ENCODE peak calls at places on chromosomes 11 and 22, in ten cellular contexts. L is fibroblast of mammary gland; H is hypothalamus; I is activated CD8-positive, alpha-beta memory T cell treated with anti-CD3 and anti-CD28 coated beads for 48 hours; Q is activated CD4-positive, CD25-positive, alpha-beta regulatory T cell treated with anti-CD3 and anti-CD28 coated beads, Interleukin-2, amount 50 U/mL, for 16 hours; T is stomach; J is cardiac muscle cell; W is ELR; V is activated CD4-positive, alpha-beta T cell treated with anti-CD3 and anti-CD28 coated beads, Interleukin-2, amount 10 ng/mL, durations not matched to agents 7 days and 5 days; X is heart left ventricle. G is an unnamed sample.

GRCh38 chr11:79906189-79906588 is 465.4 kb upstream of the TENM4 start:
- DNase-seq in L (no peak), H (no peak), I (no peak), Q (no peak), T (no peak), J (no peak), W (no peak), V (no peak), X (no peak), G (no peak)

GRCh38 chr11:128390246-128390645 is 197.1 kb downstream of the ETS1 start:
- DNase-seq in L (no peak), H (no peak), I (no peak), Q (no peak), T (no peak), J (no peak), W (no peak), V (no peak), X (no peak), G (no peak)

GRCh38 chr22:23722168-23722567 is 28.7 kb downstream of the ZNF70 start:
- DNase-seq in L (no peak), H (no peak), I (no peak), Q (no peak), T (no peak), J (no peak), W (no peak), V (no peak), X (no peak), G (no peak)

GRCh38 chr11:87203907-87204602 is 166.3 kb downstream of the TMEM135 start:
- DNase-seq in L (no peak), H (no peak), I (no peak), Q (no peak), T (no peak), J (no peak), W (no peak), V (no peak), X (no peak), G (no peak)

GRCh38 chr22:19287076-19287724 is 4.3 kb downstream of the CLTCL1 start:
- DNase-seq in L (peak), H (no peak), I (no peak), Q (no peak), T (no peak), J (no peak), W (peak), V (no peak), X (no peak), G (peak)

GRCh38 chr11:61071208-61071681 is 31.0 kb upstream of the CD5 start:
- DNase-seq in L (no peak), H (no peak), I (no peak), Q (no peak), T (no peak), J (no peak), W (no peak), V (peak), X (no peak), G (no peak)

GRCh38 chr11:122781378-122782040 is 56.8 kb upstream of the CRTAM start:
- DNase-seq in L (peak), H (peak), I (peak), Q (peak), T (peak), J (peak), W (peak), V (peak), X (peak), G (peak)

GRCh38 chr11:121063728-121064127 is 37.3 kb upstream of the TECTA start:
- DNase-seq in L (peak), H (no peak), I (no peak), Q (no peak), T (no peak), J (peak), W (peak), V (no peak), X (no peak), G (no peak)

GRCh38 chr11:9214765-9215164 is 50.4 kb downstream of the DENND5A start:
- DNase-seq in L (peak), H (no peak), I (no peak), Q (no peak), T (no peak), J (no peak), W (peak), V (no peak), X (no peak), G (no peak)

GRCh38 chr11:11884774-11885481 is 43.2 kb downstream of the USP47 start:
- DNase-seq in L (no peak), H (no peak), I (no peak), Q (no peak), T (no peak), J (no peak), W (no peak), V (no peak), X (no peak), G (no peak)

GRCh38 chr11:16925495-16926065 is 88.6 kb downstream of the PLEKHA7 start:
- DNase-seq in L (no peak), H (no peak), I (no peak), Q (no peak), T (no peak), J (peak), W (no peak), V (peak), X (peak), G (no peak)

GRCh38 chr11:82775736-82776346 is 42.2 kb upstream of the FAM181B start:
- DNase-seq in L (peak), H (no peak), I (no peak), Q (no peak), T (no peak), J (peak), W (peak), V (peak), X (no peak), G (no peak)

GRCh38 chr22:11627436-11627797 is 3900.6 kb upstream of the OR11H1 start:
- DNase-seq in L (no peak), H (no peak), I (no peak), Q (no peak), T (no peak), J (no peak), W (no peak), V (no peak), X (no peak), G (no peak)

GRCh38 chr11:18265949-18266348 is at the start of gene SAA1:
- DNase-seq in L (peak), H (no peak), I (no peak), Q (no peak), T (no peak), J (no peak), W (no peak), V (no peak), X (no peak), G (no peak)

GRCh38 chr22:37300551-37301017 is 18.3 kb downstream of the CYTH4 start:
- DNase-seq in L (no peak), H (no peak), I (no peak), Q (no peak), T (no peak), J (no peak), W (no peak), V (peak), X (peak), G (no peak)

GRCh38 chr22:40462195-40462988 is 92.0 kb downstream of the SGSM3 start:
- DNase-seq in L (no peak), H (no peak), I (no peak), Q (no peak), T (no peak), J (no peak), W (no peak), V (peak), X (no peak), G (no peak)

GRCh38 chr22:23182289-23183106 is 2.2 kb downstream of the BCR start:
- DNase-seq in L (no peak), H (no peak), I (no peak), Q (peak), T (no peak), J (peak), W (peak), V (peak), X (peak), G (no peak)

G was measured in lower leg skin.